ENCODE peak calls at places on chromosomes 3 and 15, in seven cellular contexts. N is ACHN; S is HT-29; T is activated CD8-positive, alpha-beta T cell treated with anti-CD3 and anti-CD28 coated beads for 36 hours; F is activated T-cell treated with anti-CD3 and anti-CD28 coated beads, Interleukin-2, amount 50 U/mL, for 4 hours; P is pancreas; C is AG10803. X is an unnamed sample.

GRCh38 chr3:150130404-150131100 is 159.9 kb upstream of the PFN2 start:
- DNase-seq in F (no peak), N (no peak), T (no peak), S (no peak), P (no peak), C (no peak), X (no peak)

GRCh38 chr15:20356444-20357138 is 185.0 kb downstream of the GOLGA6L6 start:
- DNase-seq in N (peak; percentile 51), P (peak; percentile 83), S (peak; percentile 97), F (peak; percentile 81), T (peak; percentile 83), C (no peak), X (peak; percentile 75)

GRCh38 chr15:70250208-70251201 is 152.8 kb upstream of the TLE3 start:
- DNase-seq in T (no peak), P (no peak), F (no peak), C (no peak), N (no peak), S (no peak), X (no peak)

GRCh38 chr3:53101956-53102355 is 28.3 kb downstream of the RFT1 start:
- DNase-seq in N (no peak), S (no peak), P (peak; percentile 3), F (no peak), T (no peak), C (no peak), X (no peak)

GRCh38 chr3:120524171-120524923 is 71.8 kb upstream of the NDUFB4 start:
- DNase-seq in P (no peak), C (peak; percentile 71), S (no peak), T (no peak), F (no peak), N (no peak), X (no peak)

GRCh38 chr15:48469271-48469670 is 138.0 kb downstream of the DUT start:
- DNase-seq in S (no peak), C (peak; percentile 61), P (no peak), T (no peak), N (no peak), F (no peak), X (no peak)

GRCh38 chr3:6654670-6655069 is 206.2 kb upstream of the GRM7 start:
- DNase-seq in C (no peak), S (no peak), N (no peak), P (no peak), F (no peak), T (no peak), X (no peak)

GRCh38 chr3:28115316-28115715 is 126.1 kb upstream of the CMC1 start:
- DNase-seq in P (no peak), N (no peak), S (no peak), C (no peak), F (no peak), T (peak; percentile 2), X (no peak)

GRCh38 chr3:121152573-121152972 is 244.6 kb downstream of the STXBP5L start:
- DNase-seq in F (no peak), T (no peak), C (no peak), P (no peak), S (peak; percentile 69), N (peak; percentile 20), X (no peak)

GRCh38 chr3:72233571-72233970 is 448.6 kb upstream of the PROK2 start:
- DNase-seq in T (no peak), S (no peak), N (no peak), P (no peak), C (no peak), F (no peak), X (no peak)

GRCh38 chr3:46222435-46223161 is 14.5 kb upstream of the CCR1 start:
- DNase-seq in C (no peak), P (no peak), T (no peak), N (no peak), F (no peak), S (no peak), X (no peak)

GRCh38 chr15:77599899-77600298 is 32.8 kb downstream of the LINGO1 start:
- DNase-seq in S (peak; percentile 43), F (no peak), P (no peak), T (peak; percentile 14), C (no peak), N (peak; percentile 39), X (no peak)

GRCh38 chr15:66755298-66756068 is 53.4 kb downstream of the SMAD6 start:
- DNase-seq in T (no peak), F (no peak), S (no peak), C (no peak), N (no peak), P (peak; percentile 20), X (no peak)